ENCODE peak calls at places on chromosomes 11 and 22, in ten cellular contexts. One of them, this sample, is unnamed.

GRCh38 chr11:63937713-63938480 is 905 bp upstream of the NAA40 start:
- DNase-seq in heart left ventricle: no peak
- DNase-seq in choroid plexus epithelial cell: no peak
- DNase-seq in fibroblast of lung: no peak
- DNase-seq in MCF 10A: peak
- DNase-seq in endothelial cell: no peak
- DNase-seq in dorsolateral prefrontal cortex: no peak
- DNase-seq in pancreas: no peak
- DNase-seq in AG10803: no peak
- DNase-seq in mucosa of descending colon: peak
- DNase-seq in this sample: no peak

GRCh38 chr22:19610518-19611253 is 86.5 kb upstream of the CLDN5 start:
- DNase-seq in dorsolateral prefrontal cortex: no peak
- DNase-seq in AG10803: no peak
- DNase-seq in mucosa of descending colon: no peak
- DNase-seq in heart left ventricle: no peak
- DNase-seq in MCF 10A: no peak
- DNase-seq in fibroblast of lung: no peak
- DNase-seq in pancreas: no peak
- DNase-seq in endothelial cell: no peak
- DNase-seq in choroid plexus epithelial cell: no peak
- DNase-seq in this sample: no peak

GRCh38 chr11:8671651-8672062 is 10.8 kb downstream of the TRIM66 start:
- DNase-seq in heart left ventricle: peak
- DNase-seq in fibroblast of lung: peak
- DNase-seq in choroid plexus epithelial cell: peak
- DNase-seq in mucosa of descending colon: no peak
- DNase-seq in AG10803: no peak
- DNase-seq in dorsolateral prefrontal cortex: peak
- DNase-seq in MCF 10A: peak
- DNase-seq in endothelial cell: no peak
- DNase-seq in pancreas: peak
- DNase-seq in this sample: no peak

GRCh38 chr22:46025225-46025972 is 48.4 kb upstream of the WNT7B start:
- DNase-seq in choroid plexus epithelial cell: no peak
- DNase-seq in fibroblast of lung: no peak
- DNase-seq in MCF 10A: no peak
- DNase-seq in pancreas: no peak
- DNase-seq in heart left ventricle: no peak
- DNase-seq in dorsolateral prefrontal cortex: no peak
- DNase-seq in AG10803: no peak
- DNase-seq in mucosa of descending colon: no peak
- DNase-seq in endothelial cell: no peak
- DNase-seq in this sample: no peak

GRCh38 chr11:33724644-33725035 is 11.6 kb downstream of the CD59 start:
- DNase-seq in MCF 10A: peak
- DNase-seq in heart left ventricle: peak
- DNase-seq in fibroblast of lung: peak
- DNase-seq in pancreas: no peak
- DNase-seq in AG10803: peak
- DNase-seq in dorsolateral prefrontal cortex: no peak
- DNase-seq in mucosa of descending colon: peak
- DNase-seq in choroid plexus epithelial cell: peak
- DNase-seq in endothelial cell: no peak
- DNase-seq in this sample: no peak

GRCh38 chr22:46750861-46751260 is 11.6 kb upstream of the TBC1D22A start:
- DNase-seq in mucosa of descending colon: peak
- DNase-seq in endothelial cell: no peak
- DNase-seq in dorsolateral prefrontal cortex: no peak
- DNase-seq in MCF 10A: no peak
- DNase-seq in AG10803: no peak
- DNase-seq in pancreas: no peak
- DNase-seq in fibroblast of lung: no peak
- DNase-seq in heart left ventricle: no peak
- DNase-seq in choroid plexus epithelial cell: no peak
- DNase-seq in this sample: no peak

GRCh38 chr11:75445315-75445953 is 12.4 kb upstream of the KLHL35 start:
- DNase-seq in mucosa of descending colon: peak
- DNase-seq in dorsolateral prefrontal cortex: peak
- DNase-seq in fibroblast of lung: peak
- DNase-seq in pancreas: peak
- DNase-seq in heart left ventricle: peak
- DNase-seq in MCF 10A: peak
- DNase-seq in choroid plexus epithelial cell: peak
- DNase-seq in AG10803: peak
- DNase-seq in endothelial cell: peak
- DNase-seq in this sample: peak

GRCh38 chr11:85827768-85828639 is 17.1 kb upstream of the SYTL2 start:
- DNase-seq in choroid plexus epithelial cell: peak
- DNase-seq in endothelial cell: no peak
- DNase-seq in heart left ventricle: no peak
- DNase-seq in fibroblast of lung: peak
- DNase-seq in pancreas: no peak
- DNase-seq in MCF 10A: peak
- DNase-seq in mucosa of descending colon: no peak
- DNase-seq in dorsolateral prefrontal cortex: no peak
- DNase-seq in AG10803: peak
- DNase-seq in this sample: no peak

GRCh38 chr11:114215428-114215827 is 80.8 kb upstream of the NNMT start:
- DNase-seq in heart left ventricle: no peak
- DNase-seq in fibroblast of lung: no peak
- DNase-seq in choroid plexus epithelial cell: no peak
- DNase-seq in mucosa of descending colon: no peak
- DNase-seq in AG10803: no peak
- DNase-seq in MCF 10A: no peak
- DNase-seq in endothelial cell: no peak
- DNase-seq in pancreas: no peak
- DNase-seq in dorsolateral prefrontal cortex: no peak
- DNase-seq in this sample: no peak

GRCh38 chr11:126833020-126833419 is 167.6 kb downstream of the KIRREL3 start:
- DNase-seq in fibroblast of lung: no peak
- DNase-seq in MCF 10A: no peak
- DNase-seq in choroid plexus epithelial cell: no peak
- DNase-seq in pancreas: no peak
- DNase-seq in heart left ventricle: no peak
- DNase-seq in mucosa of descending colon: no peak
- DNase-seq in endothelial cell: no peak
- DNase-seq in AG10803: no peak
- DNase-seq in dorsolateral prefrontal cortex: no peak
- DNase-seq in this sample: no peak

GRCh38 chr11:77471520-77472234 is 2.2 kb downstream of the PAK1 start:
- DNase-seq in MCF 10A: no peak
- DNase-seq in AG10803: no peak
- DNase-seq in fibroblast of lung: no peak
- DNase-seq in choroid plexus epithelial cell: peak
- DNase-seq in dorsolateral prefrontal cortex: peak
- DNase-seq in pancreas: peak
- DNase-seq in heart left ventricle: no peak
- DNase-seq in endothelial cell: peak
- DNase-seq in mucosa of descending colon: peak
- DNase-seq in this sample: peak

GRCh38 chr22:23218867-23219251 is 38.5 kb downstream of the BCR start:
- DNase-seq in endothelial cell: no peak
- DNase-seq in AG10803: peak
- DNase-seq in heart left ventricle: no peak
- DNase-seq in fibroblast of lung: peak
- DNase-seq in dorsolateral prefrontal cortex: no peak
- DNase-seq in MCF 10A: no peak
- DNase-seq in choroid plexus epithelial cell: peak
- DNase-seq in mucosa of descending colon: peak
- DNase-seq in pancreas: peak
- DNase-seq in this sample: peak

GRCh38 chr22:20998411-20999336 is 3.2 kb downstream of the THAP7 start:
- DNase-seq in fibroblast of lung: peak
- DNase-seq in AG10803: no peak
- DNase-seq in choroid plexus epithelial cell: peak
- DNase-seq in pancreas: no peak
- DNase-seq in heart left ventricle: no peak
- DNase-seq in endothelial cell: no peak
- DNase-seq in MCF 10A: no peak
- DNase-seq in dorsolateral prefrontal cortex: no peak
- DNase-seq in mucosa of descending colon: no peak
- DNase-seq in this sample: no peak

GRCh38 chr11:19660076-19660475 is 52.6 kb upstream of the NAV2 start:
- DNase-seq in choroid plexus epithelial cell: peak
- DNase-seq in mucosa of descending colon: no peak
- DNase-seq in dorsolateral prefrontal cortex: no peak
- DNase-seq in pancreas: no peak
- DNase-seq in MCF 10A: peak
- DNase-seq in AG10803: peak
- DNase-seq in endothelial cell: no peak
- DNase-seq in heart left ventricle: no peak
- DNase-seq in fibroblast of lung: peak
- DNase-seq in this sample: no peak

GRCh38 chr22:31148516-31148915 is 8.2 kb upstream of the PLA2G3 start:
- DNase-seq in mucosa of descending colon: no peak
- DNase-seq in AG10803: no peak
- DNase-seq in choroid plexus epithelial cell: peak
- DNase-seq in heart left ventricle: peak
- DNase-seq in dorsolateral prefrontal cortex: no peak
- DNase-seq in pancreas: no peak
- DNase-seq in fibroblast of lung: peak
- DNase-seq in MCF 10A: peak
- DNase-seq in endothelial cell: no peak
- DNase-seq in this sample: no peak

GRCh38 chr11:1538153-1538552 is 33.9 kb downstream of the DUSP8 start:
- DNase-seq in fibroblast of lung: no peak
- DNase-seq in MCF 10A: no peak
- DNase-seq in heart left ventricle: no peak
- DNase-seq in AG10803: no peak
- DNase-seq in pancreas: no peak
- DNase-seq in endothelial cell: no peak
- DNase-seq in mucosa of descending colon: no peak
- DNase-seq in dorsolateral prefrontal cortex: no peak
- DNase-seq in choroid plexus epithelial cell: no peak
- DNase-seq in this sample: no peak

DNA sequence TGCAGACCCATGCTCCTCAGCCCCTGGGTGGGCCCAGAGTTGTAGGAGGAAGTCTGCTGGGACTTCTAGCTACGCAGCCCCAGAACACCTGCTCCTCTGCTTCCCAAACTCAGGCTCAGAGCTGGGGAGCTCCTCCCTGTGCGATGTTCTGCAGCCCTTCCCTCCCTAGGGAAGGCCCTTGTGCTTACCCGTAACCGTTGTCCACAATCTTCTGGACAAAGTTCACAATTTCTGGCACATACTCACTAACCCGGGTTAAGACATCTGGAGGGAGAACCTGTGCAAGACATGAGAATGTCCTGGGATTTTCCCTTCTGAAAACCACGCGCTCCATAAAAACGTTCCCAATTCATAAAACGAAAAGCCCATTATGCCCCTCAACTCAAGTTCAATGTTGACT is 28.4 kb downstream of the CARS1 start:
- DNase-seq in dorsolateral prefrontal cortex: no peak
- DNase-seq in heart left ventricle: no peak
- DNase-seq in pancreas: no peak
- DNase-seq in AG10803: no peak
- DNase-seq in MCF 10A: no peak
- DNase-seq in mucosa of descending colon: peak
- DNase-seq in choroid plexus epithelial cell: no peak
- DNase-seq in fibroblast of lung: no peak
- DNase-seq in endothelial cell: no peak
- DNase-seq in this sample: no peak
- TF ChIP-seq CTCF in dorsolateral prefrontal cortex: no peak
- TF ChIP-seq CTCF in heart left ventricle: no peak
- TF ChIP-seq CTCF in pancreas: no peak
- TF ChIP-seq CTCF in AG10803: no peak
- TF ChIP-seq CTCF in MCF 10A: no peak
- TF ChIP-seq CTCF in mucosa of descending colon: no peak
- TF ChIP-seq CTCF in choroid plexus epithelial cell: no peak
- TF ChIP-seq CTCF in fibroblast of lung: no peak
- TF ChIP-seq CTCF in endothelial cell: no peak
- TF ChIP-seq CTCF in this sample: no peak

GRCh38 chr11:103326070-103326794 is 217.0 kb downstream of the DYNC2H1 start:
- DNase-seq in choroid plexus epithelial cell: peak
- DNase-seq in fibroblast of lung: peak
- DNase-seq in dorsolateral prefrontal cortex: no peak
- DNase-seq in AG10803: peak
- DNase-seq in pancreas: peak
- DNase-seq in mucosa of descending colon: peak
- DNase-seq in heart left ventricle: peak
- DNase-seq in endothelial cell: peak
- DNase-seq in MCF 10A: peak
- DNase-seq in this sample: peak
- TF ChIP-seq CTCF in choroid plexus epithelial cell: peak
- TF ChIP-seq CTCF in fibroblast of lung: peak
- TF ChIP-seq CTCF in dorsolateral prefrontal cortex: peak
- TF ChIP-seq CTCF in AG10803: peak
- TF ChIP-seq CTCF in pancreas: no peak
- TF ChIP-seq CTCF in mucosa of descending colon: peak
- TF ChIP-seq CTCF in heart left ventricle: peak
- TF ChIP-seq CTCF in endothelial cell: peak
- TF ChIP-seq CTCF in MCF 10A: peak
- TF ChIP-seq CTCF in this sample: peak

DNA sequence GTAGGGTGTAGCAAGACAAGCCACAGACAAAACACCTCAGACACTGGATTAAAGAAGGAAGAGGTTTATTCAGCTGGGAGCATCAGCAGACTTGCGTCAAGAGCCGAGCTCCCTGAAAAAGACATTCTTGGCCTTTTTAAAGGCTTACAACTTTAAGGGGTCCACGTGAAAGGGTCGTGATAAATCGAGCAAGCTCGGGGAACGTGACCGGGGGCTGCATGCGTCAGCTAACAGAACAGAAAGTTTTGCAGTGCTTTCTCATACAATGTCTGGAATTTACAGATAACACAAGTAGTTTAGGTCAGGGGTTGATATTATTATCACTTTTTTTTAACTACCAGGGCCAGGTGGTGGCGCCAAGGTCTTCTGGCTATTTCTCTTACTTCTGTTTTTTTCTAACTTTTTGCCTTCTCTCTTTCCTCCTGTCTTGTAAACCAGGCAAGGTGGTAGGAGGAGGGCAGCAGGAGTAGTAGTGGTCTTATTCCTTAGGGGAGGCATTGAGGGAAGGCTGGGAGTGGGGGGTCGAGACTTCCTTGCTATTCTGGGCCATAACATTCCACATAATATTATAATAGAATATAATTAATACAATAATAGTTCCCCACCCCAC is 631 bp upstream of the ALDH3B1 start:
- DNase-seq in mucosa of descending colon: peak
- DNase-seq in AG10803: peak
- DNase-seq in pancreas: no peak
- DNase-seq in choroid plexus epithelial cell: peak
- DNase-seq in fibroblast of lung: peak
- DNase-seq in endothelial cell: no peak
- DNase-seq in heart left ventricle: no peak
- DNase-seq in dorsolateral prefrontal cortex: no peak
- DNase-seq in MCF 10A: peak
- DNase-seq in this sample: no peak
- TF ChIP-seq CTCF in mucosa of descending colon: no peak
- TF ChIP-seq CTCF in AG10803: peak
- TF ChIP-seq CTCF in pancreas: no peak
- TF ChIP-seq CTCF in choroid plexus epithelial cell: peak
- TF ChIP-seq CTCF in fibroblast of lung: no peak
- TF ChIP-seq CTCF in endothelial cell: no peak
- TF ChIP-seq CTCF in heart left ventricle: no peak
- TF ChIP-seq CTCF in dorsolateral prefrontal cortex: no peak
- TF ChIP-seq CTCF in MCF 10A: peak
- TF ChIP-seq CTCF in this sample: no peak

GRCh38 chr22:44357296-44357961 is 44.7 kb upstream of the SHISAL1 start:
- DNase-seq in fibroblast of lung: no peak
- DNase-seq in mucosa of descending colon: no peak
- DNase-seq in pancreas: no peak
- DNase-seq in dorsolateral prefrontal cortex: no peak
- DNase-seq in endothelial cell: no peak
- DNase-seq in heart left ventricle: no peak
- DNase-seq in choroid plexus epithelial cell: no peak
- DNase-seq in AG10803: no peak
- DNase-seq in MCF 10A: no peak
- DNase-seq in this sample: no peak
- TF ChIP-seq CTCF in fibroblast of lung: no peak
- TF ChIP-seq CTCF in mucosa of descending colon: no peak
- TF ChIP-seq CTCF in pancreas: no peak
- TF ChIP-seq CTCF in dorsolateral prefrontal cortex: no peak
- TF ChIP-seq CTCF in endothelial cell: no peak
- TF ChIP-seq CTCF in heart left ventricle: no peak
- TF ChIP-seq CTCF in choroid plexus epithelial cell: peak
- TF ChIP-seq CTCF in AG10803: peak
- TF ChIP-seq CTCF in MCF 10A: no peak
- TF ChIP-seq CTCF in this sample: no peak

This sample was measured in glutamatergic neuron.